ENCODE peak calls at places on chromosomes 5 and 9, in nine cellular contexts. I is chondrocyte, P is GM10248, X is stomach, F is fibroblast of mammary gland, G is psoas muscle, O is PC-3, V is Panc1, C is right atrium auricular region. A is an unnamed sample.

GRCh38 chr9:18255158-18255629 is 218.8 kb upstream of the ADAMTSL1 start:
- DNase-seq in V (no peak), F (peak; percentile 88), G (peak; percentile 80), O (peak; percentile 88), P (peak; percentile 60), X (peak; percentile 83), I (no peak), C (peak; percentile 82), A (peak; percentile 67)

GRCh38 chr9:127256324-127256723 is 8.2 kb upstream of the GARNL3 start:
- DNase-seq in I (no peak), C (no peak), P (no peak), O (no peak), X (peak; percentile 49), F (no peak), G (no peak), V (no peak), A (no peak)

GRCh38 chr5:122195784-122196394 is 66.5 kb downstream of the ZNF474 start:
- DNase-seq in O (peak; percentile 57), I (no peak), P (no peak), X (no peak), C (no peak), G (no peak), F (peak; percentile 75), V (peak; percentile 43), A (no peak)

GRCh38 chr5:152532714-152533113 is 127.6 kb upstream of the NMUR2 start:
- DNase-seq in I (no peak), P (peak; percentile 18), F (peak; percentile 71), C (no peak), O (peak; percentile 75), G (no peak), V (peak; percentile 27), X (no peak), A (no peak)

GRCh38 chr9:124652203-124652992 is 118.7 kb downstream of the NR6A1 start:
- DNase-seq in C (no peak), I (no peak), G (no peak), F (peak; percentile 94), V (no peak), P (no peak), X (no peak), O (peak; percentile 82), A (no peak)

GRCh38 chr9:33159760-33160127 is 7.4 kb downstream of the B4GALT1 start:
- DNase-seq in F (peak; percentile 91), P (no peak), C (peak; percentile 66), I (no peak), X (peak; percentile 50), O (peak; percentile 50), V (no peak), G (peak; percentile 72), A (no peak)

GRCh38 chr5:50853151-50853550 is 186.7 kb downstream of the PARP8 start:
- DNase-seq in I (no peak), V (no peak), G (no peak), F (no peak), O (no peak), P (peak; percentile 12), X (no peak), C (no peak), A (no peak)

GRCh38 chr9:105187781-105188180 is 56.7 kb upstream of the SLC44A1 start:
- DNase-seq in V (peak; percentile 33), F (peak; percentile 93), P (no peak), I (no peak), X (no peak), O (peak; percentile 86), G (no peak), C (no peak), A (no peak)

GRCh38 chr5:17180330-17180843 is 37.0 kb upstream of the BASP1 start:
- DNase-seq in G (no peak), V (no peak), I (no peak), X (no peak), P (no peak), O (no peak), C (no peak), F (no peak), A (no peak)

GRCh38 chr5:82405618-82406199 is 127.6 kb upstream of the RPS23 start:
- DNase-seq in I (no peak), X (no peak), F (peak; percentile 100), P (no peak), G (no peak), C (no peak), V (no peak), O (peak; percentile 97), A (no peak)

GRCh38 chr9:21591221-21592062 is 109.3 kb upstream of the IFNE start:
- DNase-seq in C (peak; percentile 87), V (peak; percentile 98), P (no peak), F (peak; percentile 99), I (peak; percentile 76), X (peak; percentile 62), O (peak; percentile 90), G (peak; percentile 65), A (no peak)

GRCh38 chr9:130892503-130893249 is 3.9 kb downstream of the QRFP start:
- DNase-seq in C (no peak), I (no peak), X (no peak), P (no peak), O (no peak), F (no peak), V (no peak), G (no peak), A (no peak)

GRCh38 chr9:117365438-117365837 is 49.4 kb downstream of the ASTN2 start:
- DNase-seq in X (no peak), G (no peak), C (no peak), O (no peak), F (no peak), V (no peak), P (no peak), I (no peak), A (no peak)

GRCh38 chr9:121281614-121282291 is 13.8 kb downstream of the GSN start:
- DNase-seq in C (peak; percentile 89), X (peak; percentile 93), P (no peak), F (peak; percentile 82), O (peak; percentile 93), I (no peak), V (peak; percentile 80), G (peak; percentile 87), A (no peak)

GRCh38 chr9:36592801-36593583 is 20.3 kb downstream of the MELK start:
- DNase-seq in F (no peak), I (no peak), C (no peak), V (no peak), G (no peak), P (no peak), X (no peak), O (no peak), A (no peak)

GRCh38 chr9:129242971-129243561 is 65.0 kb upstream of the IER5L start:
- DNase-seq in F (peak; percentile 83), C (peak; percentile 84), G (peak; percentile 84), X (no peak), O (no peak), I (peak; percentile 47), P (no peak), V (no peak), A (no peak)

GRCh38 chr9:115349542-115349941 is 231.6 kb upstream of the TNC start:
- DNase-seq in V (no peak), C (no peak), G (no peak), O (peak; percentile 85), X (no peak), F (peak; percentile 29), P (no peak), I (no peak), A (no peak)

GRCh38 chr5:91223886-91224285 is 159.2 kb downstream of the ARRDC3 start:
- DNase-seq in I (no peak), O (no peak), G (no peak), C (no peak), P (no peak), V (no peak), X (no peak), F (peak; percentile 70), A (no peak)

GRCh38 chr5:122501087-122501435 is 189.0 kb downstream of the SNCAIP start:
- DNase-seq in X (no peak), P (no peak), I (no peak), F (peak; percentile 38), C (no peak), G (no peak), O (no peak), V (no peak), A (no peak)

GRCh38 chr5:77230727-77231469 is 20.4 kb downstream of the PDE8B start:
- DNase-seq in F (peak; percentile 28), C (no peak), G (no peak), P (no peak), I (no peak), O (peak; percentile 17), X (no peak), V (no peak), A (no peak)
- TF ChIP-seq CTCF in F (peak; percentile 39), C (no peak), G (no peak), P (no peak), I (peak; percentile 51), O (peak; percentile 33), X (no peak), V (peak; percentile 18), A (no peak)

GRCh38 chr5:126937796-126938195 is 92.6 kb downstream of the MARCHF3 start:
- DNase-seq in V (no peak), P (no peak), C (no peak), O (no peak), F (peak; percentile 20), G (no peak), X (no peak), I (no peak), A (no peak)

GRCh38 chr5:126939887-126940286 is 90.5 kb downstream of the MARCHF3 start:
- DNase-seq in F (peak; percentile 25), P (no peak), I (no peak), V (no peak), G (no peak), X (no peak), O (no peak), C (no peak), A (no peak)

GRCh38 chr5:126938461-126938860 is 91.9 kb downstream of the MARCHF3 start:
- DNase-seq in G (no peak), P (no peak), C (no peak), I (no peak), F (peak; percentile 87), V (no peak), X (no peak), O (peak; percentile 57), A (no peak)

GRCh38 chr5:126941403-126941802 is 89.0 kb downstream of the MARCHF3 start:
- DNase-seq in V (no peak), F (no peak), X (no peak), O (no peak), C (no peak), P (no peak), I (no peak), G (no peak), A (no peak)

GRCh38 chr5:126936775-126937418 is 93.5 kb downstream of the MARCHF3 start:
- DNase-seq in V (no peak), G (no peak), O (no peak), P (no peak), F (no peak), X (no peak), C (no peak), I (no peak), A (no peak)
- TF ChIP-seq CTCF in V (no peak), G (no peak), O (no peak), P (no peak), F (no peak), X (no peak), C (no peak), I (no peak), A (no peak)

GRCh38 chr9:111148994-111149759 is 110.9 kb upstream of the LPAR1 start:
- DNase-seq in O (peak; percentile 19), P (no peak), F (peak; percentile 16), X (no peak), G (peak; percentile 50), C (peak; percentile 70), V (no peak), I (no peak), A (peak; percentile 8)
- TF ChIP-seq CTCF in O (peak; percentile 33), P (no peak), F (peak; percentile 19), X (no peak), G (no peak), C (no peak), V (peak; percentile 26), I (peak; percentile 29), A (no peak)

GRCh38 chr5:28779161-28779754 is 1740.9 kb upstream of the CDH9 start:
- DNase-seq in G (no peak), O (peak; percentile 39), I (no peak), V (peak; percentile 13), P (no peak), F (no peak), C (no peak), X (no peak), A (no peak)
- TF ChIP-seq CTCF in G (no peak), O (peak; percentile 61), I (peak; percentile 47), V (peak; percentile 42), P (no peak), F (no peak), C (no peak), X (no peak), A (no peak)

A was measured in GM13976.